ENCODE peak calls at places on chromosomes 7 and 10, in five cellular contexts. F is GM06990, I is AG09319, H is colonic mucosa, Z is neural crest cell. V is an unnamed sample.

GRCh38 chr10:96846395-96846794 is 14.3 kb downstream of the LCOR start:
- DNase-seq in F (no peak), I (no peak), H (no peak), Z (no peak), V (no peak)

GRCh38 chr10:97713828-97714400 is 384 bp downstream of the MARVELD1 start:
- DNase-seq in F (peak; percentile 79), I (no peak), H (peak; percentile 67), Z (peak; percentile 57), V (peak; percentile 91)

GRCh38 chr7:72785166-72785955 is 42.6 kb downstream of the TYW1B start:
- DNase-seq in F (no peak), I (no peak), H (no peak), Z (no peak), V (no peak)

GRCh38 chr10:48215148-48215982 is 59.1 kb downstream of the FRMPD2 start:
- DNase-seq in F (no peak), I (no peak), H (peak; percentile 61), Z (peak; percentile 57), V (peak; percentile 51)

GRCh38 chr10:44343836-44344235 is 41.1 kb downstream of the CXCL12 start:
- DNase-seq in F (no peak), I (no peak), H (no peak), Z (no peak), V (no peak)

GRCh38 chr7:158784270-158784669 is 45.0 kb downstream of the ESYT2 start:
- DNase-seq in F (no peak), I (no peak), H (no peak), Z (no peak), V (no peak)

GRCh38 chr7:12161146-12161545 is 49.9 kb upstream of the TMEM106B start:
- DNase-seq in F (no peak), I (no peak), H (no peak), Z (no peak), V (no peak)

GRCh38 chr7:85529831-85530230 is 343.0 kb upstream of the SEMA3D start:
- DNase-seq in F (no peak), I (no peak), H (no peak), Z (no peak), V (no peak)

GRCh38 chr10:18402766-18403346 is 248.5 kb downstream of the NSUN6 start:
- DNase-seq in F (no peak), I (no peak), H (no peak), Z (no peak), V (no peak)

GRCh38 chr7:30159698-30160143 is 24.9 kb downstream of the MTURN start:
- DNase-seq in F (peak; percentile 30), I (no peak), H (peak; percentile 68), Z (no peak), V (no peak)

GRCh38 chr7:134446923-134447322 is 12.0 kb downstream of the AKR1B1 start:
- DNase-seq in F (no peak), I (no peak), H (no peak), Z (no peak), V (no peak)

GRCh38 chr7:39554583-39555140 is 11.5 kb upstream of the YAE1 start:
- DNase-seq in F (no peak), I (no peak), H (no peak), Z (no peak), V (no peak)

GRCh38 chr10:63798599-63799498 is 277.6 kb downstream of the REEP3 start:
- DNase-seq in F (no peak), I (peak; percentile 16), H (peak; percentile 42), Z (no peak), V (no peak)

GRCh38 chr10:129093641-129094040 is 373.4 kb upstream of the MGMT start:
- DNase-seq in F (no peak), I (no peak), H (no peak), Z (no peak), V (no peak)

GRCh38 chr7:158252837-158253669 is 334.6 kb downstream of the PTPRN2 start:
- DNase-seq in F (no peak), I (no peak), H (no peak), Z (no peak), V (no peak)

GRCh38 chr7:130513447-130513846 is 21.6 kb downstream of the MEST start:
- DNase-seq in F (no peak), I (no peak), H (no peak), Z (no peak), V (no peak)

GRCh38 chr7:117750612-117751563 is 122.4 kb downstream of the CTTNBP2 start:
- DNase-seq in F (no peak), I (peak; percentile 7), H (no peak), Z (no peak), V (peak; percentile 21)

GRCh38 chr10:125166658-125167057 is 6.3 kb upstream of the CTBP2 start:
- DNase-seq in F (no peak), I (no peak), H (no peak), Z (no peak), V (no peak)

GRCh38 chr10:110395350-110396283 is 90.9 kb upstream of the SMNDC1 start:
- DNase-seq in F (peak; percentile 62), I (no peak), H (peak; percentile 90), Z (no peak), V (peak; percentile 73)

GRCh38 chr10:21171936-21172773 is 275.0 kb upstream of the NEBL start:
- DNase-seq in F (no peak), I (no peak), H (peak; percentile 65), Z (no peak), V (no peak)

GRCh38 chr7:40329601-40330153 is 194.9 kb downstream of the SUGCT start:
- DNase-seq in F (no peak), I (peak; percentile 25), H (no peak), Z (no peak), V (peak; percentile 44)

GRCh38 chr7:70595741-70596574 is 536.0 kb upstream of the GALNT17 start:
- DNase-seq in F (peak; percentile 75), I (no peak), H (peak; percentile 70), Z (no peak), V (peak; percentile 75)

GRCh38 chr10:99742240-99742639 is 10.2 kb downstream of the CUTC start:
- DNase-seq in F (no peak), I (peak; percentile 52), H (no peak), Z (no peak), V (no peak)

GRCh38 chr7:112510032-112510742 is 29.4 kb downstream of the LSMEM1 start:
- DNase-seq in F (peak; percentile 15), I (no peak), H (no peak), Z (no peak), V (peak; percentile 38)

GRCh38 chr10:47181057-47181849 is 118.7 kb upstream of the GDF10 start:
- DNase-seq in F (no peak), I (no peak), H (no peak), Z (no peak), V (no peak)

GRCh38 chr10:86830043-86830591 is 73.7 kb downstream of the BMPR1A start:
- DNase-seq in F (no peak), I (no peak), H (no peak), Z (no peak), V (no peak)

GRCh38 chr10:79359816-79360498 is 12.7 kb downstream of the PPIF start:
- DNase-seq in F (no peak), I (no peak), H (peak; percentile 16), Z (no peak), V (no peak)

GRCh38 chr10:118209215-118209614 is 132.9 kb downstream of the FAM204A start:
- DNase-seq in F (no peak), I (no peak), H (no peak), Z (peak; percentile 41), V (no peak)

GRCh38 chr10:119333146-119333792 is 125.9 kb downstream of the GRK5 start:
- DNase-seq in F (no peak), I (no peak), H (no peak), Z (no peak), V (no peak)

GRCh38 chr10:73873843-73874215 is 526 bp downstream of the CAMK2G start:
- DNase-seq in F (no peak), I (no peak), H (no peak), Z (no peak), V (peak; percentile 62)

GRCh38 chr7:45203947-45204445 is 46.4 kb downstream of the RAMP3 start:
- DNase-seq in F (no peak), I (peak; percentile 52), H (no peak), Z (no peak), V (peak; percentile 59)

GRCh38 chr7:133742709-133743538 is 384.2 kb upstream of the LRGUK start:
- DNase-seq in F (no peak), I (no peak), H (no peak), Z (peak; percentile 4), V (no peak)

GRCh38 chr10:31268616-31269303 is 50.3 kb upstream of the ZEB1 start:
- DNase-seq in F (no peak), I (no peak), H (no peak), Z (no peak), V (no peak)

GRCh38 chr7:55188590-55189446 is 170.0 kb downstream of the EGFR start:
- DNase-seq in F (no peak), I (no peak), H (peak; percentile 55), Z (no peak), V (no peak)
- TF ChIP-seq CTCF in F (no peak), I (no peak), H (no peak), Z (no peak), V (no peak)

GRCh38 chr7:940599-941408 is 13.7 kb downstream of the ADAP1 start:
- DNase-seq in F (no peak), I (no peak), H (no peak), Z (no peak), V (no peak)
- TF ChIP-seq CTCF in F (no peak), I (no peak), H (no peak), Z (no peak), V (no peak)

GRCh38 chr10:113953505-113954272 is 90.0 kb upstream of the ADRB1 start:
- DNase-seq in F (no peak), I (no peak), H (no peak), Z (no peak), V (no peak)
- TF ChIP-seq CTCF in F (peak; percentile 27), I (no peak), H (no peak), Z (peak; percentile 39), V (peak; percentile 25)

DNA sequence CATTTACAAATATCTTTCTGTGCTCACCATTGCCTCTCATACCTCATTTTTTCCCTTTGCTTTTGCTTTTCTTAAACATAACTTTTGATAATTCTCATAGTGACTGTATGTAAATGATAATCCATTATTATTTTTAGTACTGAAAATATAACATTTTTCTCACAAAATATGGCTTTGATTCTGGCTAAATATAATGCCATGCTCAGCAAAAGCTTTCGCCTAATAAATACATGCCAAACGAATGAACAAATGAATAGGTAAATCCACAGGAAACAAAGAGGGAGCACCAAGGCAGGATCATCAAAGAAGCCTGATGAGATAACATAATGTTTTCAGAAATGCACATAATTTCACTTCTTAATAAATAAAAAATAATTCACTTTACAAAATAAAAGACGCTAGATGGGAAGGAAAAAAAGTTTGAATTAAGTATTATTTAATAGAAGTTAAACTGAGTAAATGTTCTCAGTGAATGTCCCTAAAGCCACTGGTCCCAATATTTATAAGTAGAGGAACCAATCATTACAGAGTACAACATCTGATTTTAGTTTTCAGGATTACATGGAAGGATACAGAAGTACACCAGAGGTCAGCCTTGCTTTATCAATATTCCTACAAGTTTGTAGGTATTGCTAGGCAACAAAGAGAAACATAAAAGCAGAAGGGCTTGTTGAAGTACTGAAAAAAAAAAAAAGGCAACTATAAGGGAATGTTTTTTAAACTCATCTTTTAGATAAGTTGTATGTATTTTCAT is 52.3 kb downstream of the RNLS start:
- DNase-seq in F (no peak), I (no peak), H (no peak), Z (no peak), V (no peak)
- TF ChIP-seq CTCF in F (no peak), I (no peak), H (no peak), Z (no peak), V (no peak)

GRCh38 chr10:70684841-70685457 is 12.6 kb downstream of the ADAMTS14 start:
- DNase-seq in F (no peak), I (no peak), H (no peak), Z (no peak), V (no peak)
- TF ChIP-seq CTCF in F (no peak), I (no peak), H (no peak), Z (no peak), V (no peak)

GRCh38 chr7:1176891-1177373 is 16.9 kb upstream of the ZFAND2A start:
- DNase-seq in F (peak; percentile 82), I (no peak), H (peak; percentile 83), Z (peak; percentile 79), V (peak; percentile 80)
- TF ChIP-seq CTCF in F (peak; percentile 50), I (peak; percentile 49), H (peak; percentile 76), Z (peak; percentile 68), V (peak; percentile 84)

V was measured in GM13977.